ENCODE peak calls at places on chromosome 1, in four cellular contexts. One of them, this sample, is unnamed. For H3K4me1, the result is how much of the 10 kb centered on the place peaks cover.

GRCh38 chr1:36119451-36119850 is 5.6 kb downstream of the COL8A2 start:
- DNase-seq in HCT116: no peak
- DNase-seq in IMR-90: no peak
- DNase-seq in suprapubic skin: no peak
- DNase-seq in this sample: no peak

GRCh38 chr1:53913352-53914043 is 19.5 kb downstream of the DIO1 start:
- DNase-seq in HCT116: no peak
- DNase-seq in IMR-90: no peak
- DNase-seq in suprapubic skin: no peak
- DNase-seq in this sample: no peak

GRCh38 chr1:185562623-185563359 is 171.4 kb upstream of the HMCN1 start:
- DNase-seq in HCT116: no peak
- DNase-seq in IMR-90: no peak
- DNase-seq in suprapubic skin: no peak
- DNase-seq in this sample: no peak

GRCh38 chr1:5814046-5814619 is 178.1 kb downstream of the NPHP4 start:
- DNase-seq in HCT116: no peak
- DNase-seq in IMR-90: no peak
- DNase-seq in suprapubic skin: no peak
- DNase-seq in this sample: no peak

GRCh38 chr1:228987736-228988506 is 252.6 kb downstream of the RHOU start:
- DNase-seq in HCT116: no peak
- DNase-seq in IMR-90: no peak
- DNase-seq in suprapubic skin: no peak
- DNase-seq in this sample: no peak

GRCh38 chr1:84073266-84073665 is 70.8 kb upstream of the PRKACB start:
- DNase-seq in HCT116: no peak
- DNase-seq in IMR-90: peak
- DNase-seq in suprapubic skin: no peak
- DNase-seq in this sample: no peak

GRCh38 chr1:70768211-70768610 is 279.4 kb downstream of the PTGER3 start:
- DNase-seq in HCT116: no peak
- DNase-seq in IMR-90: no peak
- DNase-seq in suprapubic skin: no peak
- DNase-seq in this sample: no peak

GRCh38 chr1:206951318-206952105 is 5.2 kb upstream of the PIGR start:
- DNase-seq in HCT116: no peak
- DNase-seq in IMR-90: no peak
- DNase-seq in suprapubic skin: no peak
- DNase-seq in this sample: peak

GRCh38 chr1:57003398-57004139 is 37.8 kb upstream of the C8B start:
- DNase-seq in HCT116: no peak
- DNase-seq in IMR-90: no peak
- DNase-seq in suprapubic skin: no peak
- DNase-seq in this sample: no peak

GRCh38 chr1:112906155-112906698 is 49.8 kb downstream of the SLC16A1 start:
- DNase-seq in HCT116: no peak
- DNase-seq in IMR-90: no peak
- DNase-seq in suprapubic skin: no peak
- DNase-seq in this sample: no peak

GRCh38 chr1:63888984-63889383 is 115.2 kb downstream of the ROR1 start:
- DNase-seq in HCT116: no peak
- DNase-seq in IMR-90: peak
- DNase-seq in suprapubic skin: no peak
- DNase-seq in this sample: no peak

GRCh38 chr1:182143825-182144661 is 82.5 kb upstream of the ZNF648 start:
- DNase-seq in HCT116: no peak
- DNase-seq in IMR-90: peak
- DNase-seq in suprapubic skin: peak
- DNase-seq in this sample: peak

GRCh38 chr1:172745014-172745413 is 86.1 kb downstream of the FASLG start:
- DNase-seq in HCT116: peak
- DNase-seq in IMR-90: peak
- DNase-seq in suprapubic skin: no peak
- DNase-seq in this sample: peak

GRCh38 chr1:110089561-110090275 is 19.2 kb upstream of the ALX3 start:
- DNase-seq in HCT116: no peak
- DNase-seq in IMR-90: no peak
- DNase-seq in suprapubic skin: no peak
- DNase-seq in this sample: no peak

GRCh38 chr1:186165303-186165702 is 209.8 kb downstream of the TPR start:
- DNase-seq in HCT116: no peak
- DNase-seq in IMR-90: peak
- DNase-seq in suprapubic skin: no peak
- DNase-seq in this sample: no peak

GRCh38 chr1:215877452-215877951 is 310.4 kb downstream of the KCTD3 start:
- DNase-seq in HCT116: no peak
- DNase-seq in IMR-90: no peak
- DNase-seq in suprapubic skin: no peak
- DNase-seq in this sample: no peak

GRCh38 chr1:215875236-215875635 is 308.1 kb downstream of the KCTD3 start:
- DNase-seq in HCT116: no peak
- DNase-seq in IMR-90: no peak
- DNase-seq in suprapubic skin: no peak
- DNase-seq in this sample: no peak

GRCh38 chr1:215878128-215878527 is 311.0 kb downstream of the KCTD3 start:
- DNase-seq in HCT116: no peak
- DNase-seq in IMR-90: peak
- DNase-seq in suprapubic skin: no peak
- DNase-seq in this sample: no peak

GRCh38 chr1:215872658-215873057 is 305.6 kb downstream of the KCTD3 start:
- DNase-seq in HCT116: no peak
- DNase-seq in IMR-90: no peak
- DNase-seq in suprapubic skin: no peak
- DNase-seq in this sample: no peak

DNA sequence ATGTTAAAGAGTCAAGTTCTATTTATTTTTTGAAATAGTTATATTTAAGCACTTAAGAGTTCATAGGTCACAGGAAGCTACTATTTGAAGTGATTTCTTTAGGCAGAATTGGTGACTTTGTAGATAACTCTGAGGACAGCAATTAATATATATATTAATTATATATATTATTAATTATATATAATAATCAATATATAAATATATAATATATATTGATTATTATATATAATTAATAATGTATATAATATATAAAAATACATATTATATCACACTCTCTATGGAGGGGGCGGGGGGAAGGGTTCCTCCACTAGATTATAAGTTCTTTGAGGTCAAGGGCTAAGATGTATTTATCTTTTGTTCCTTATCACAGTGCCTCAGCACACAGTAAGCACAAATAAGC is 308.6 kb downstream of the KCTD3 start:
- DNase-seq in HCT116: no peak
- DNase-seq in IMR-90: no peak
- DNase-seq in suprapubic skin: no peak
- DNase-seq in this sample: no peak
- H3K27ac ChIP-seq in HCT116: no peak
- H3K27ac ChIP-seq in IMR-90: no peak
- H3K27ac ChIP-seq in suprapubic skin: no peak
- H3K27ac ChIP-seq in this sample: no peak

GRCh38 chr1:39115271-39116110 is 89.0 kb upstream of the MACF1 start:
- DNase-seq in HCT116: no peak
- DNase-seq in IMR-90: peak
- DNase-seq in suprapubic skin: no peak
- DNase-seq in this sample: no peak
- H3K4me1 ChIP-seq in HCT116: half or more
- H3K4me1 ChIP-seq in IMR-90: under half
- H3K4me1 ChIP-seq in suprapubic skin: half or more
- H3K4me1 ChIP-seq in this sample: half or more

DNA sequence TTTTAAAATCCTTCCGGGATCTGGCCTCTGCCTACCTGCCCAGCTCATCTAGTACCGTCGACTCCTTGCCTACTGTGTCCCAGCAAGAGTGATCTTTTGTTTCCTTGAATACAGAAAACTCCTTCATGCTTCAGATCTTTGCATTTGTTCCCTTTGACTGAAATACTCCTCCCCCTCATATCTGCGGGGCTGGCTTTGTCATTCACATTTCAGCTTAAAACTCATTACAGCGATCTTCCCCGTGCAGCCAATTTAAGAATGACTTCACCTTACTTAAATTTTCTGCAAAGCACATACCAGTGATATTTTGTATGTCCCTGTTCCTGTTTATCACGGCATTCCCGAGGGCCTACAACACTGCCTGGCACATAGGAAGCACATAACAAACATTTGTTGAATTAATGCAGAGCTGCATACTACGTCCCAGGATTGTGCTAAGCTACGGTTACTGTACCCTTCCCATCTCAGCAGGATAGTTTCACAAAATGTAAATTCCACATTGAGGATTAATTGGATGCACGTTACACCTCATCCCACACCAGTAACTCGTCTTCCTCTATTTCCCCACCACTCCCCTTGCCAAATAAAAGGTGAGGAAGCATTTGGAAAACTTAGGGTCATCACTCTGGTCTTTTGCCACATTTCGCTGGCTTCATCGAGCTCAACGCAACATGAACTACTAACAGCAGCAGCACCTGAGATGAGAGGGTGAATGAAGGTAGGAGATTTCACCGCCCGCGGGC is 799 bp upstream of the DESI2 start:
- DNase-seq in HCT116: peak
- DNase-seq in IMR-90: peak
- DNase-seq in suprapubic skin: no peak
- DNase-seq in this sample: no peak
- TF ChIP-seq POLR2A in HCT116: no peak
- TF ChIP-seq POLR2A in IMR-90: no peak
- TF ChIP-seq POLR2A in suprapubic skin: no peak
- TF ChIP-seq POLR2A in this sample: no peak

GRCh38 chr1:42433324-42433860 is 22.4 kb downstream of the ZMYND12 start:
- DNase-seq in HCT116: no peak
- DNase-seq in IMR-90: no peak
- DNase-seq in suprapubic skin: no peak
- DNase-seq in this sample: no peak

GRCh38 chr1:42430286-42430685 is 25.5 kb downstream of the ZMYND12 start:
- DNase-seq in HCT116: no peak
- DNase-seq in IMR-90: no peak
- DNase-seq in suprapubic skin: no peak
- DNase-seq in this sample: no peak

GRCh38 chr1:42430751-42431150 is 25.1 kb downstream of the ZMYND12 start:
- DNase-seq in HCT116: no peak
- DNase-seq in IMR-90: no peak
- DNase-seq in suprapubic skin: no peak
- DNase-seq in this sample: no peak

GRCh38 chr1:42432714-42433113 is 23.1 kb downstream of the ZMYND12 start:
- DNase-seq in HCT116: no peak
- DNase-seq in IMR-90: no peak
- DNase-seq in suprapubic skin: no peak
- DNase-seq in this sample: no peak

GRCh38 chr1:42431514-42431913 is 24.3 kb downstream of the ZMYND12 start:
- DNase-seq in HCT116: no peak
- DNase-seq in IMR-90: no peak
- DNase-seq in suprapubic skin: no peak
- DNase-seq in this sample: peak
- H3K27ac ChIP-seq in HCT116: no peak
- H3K27ac ChIP-seq in IMR-90: no peak
- H3K27ac ChIP-seq in suprapubic skin: no peak
- H3K27ac ChIP-seq in this sample: peak

GRCh38 chr1:66356605-66357004 is 177.3 kb upstream of the SGIP1 start:
- DNase-seq in HCT116: no peak
- DNase-seq in IMR-90: no peak
- DNase-seq in suprapubic skin: no peak
- DNase-seq in this sample: no peak

GRCh38 chr1:66360285-66360724 is 173.6 kb upstream of the SGIP1 start:
- DNase-seq in HCT116: no peak
- DNase-seq in IMR-90: no peak
- DNase-seq in suprapubic skin: no peak
- DNase-seq in this sample: no peak

GRCh38 chr1:66355756-66356155 is 178.2 kb upstream of the SGIP1 start:
- DNase-seq in HCT116: no peak
- DNase-seq in IMR-90: no peak
- DNase-seq in suprapubic skin: no peak
- DNase-seq in this sample: no peak

GRCh38 chr1:66359815-66360214 is 174.1 kb upstream of the SGIP1 start:
- DNase-seq in HCT116: no peak
- DNase-seq in IMR-90: no peak
- DNase-seq in suprapubic skin: no peak
- DNase-seq in this sample: no peak

GRCh38 chr1:66357478-66358197 is 176.3 kb upstream of the SGIP1 start:
- DNase-seq in HCT116: no peak
- DNase-seq in IMR-90: no peak
- DNase-seq in suprapubic skin: no peak
- DNase-seq in this sample: no peak
- H3K4me1 ChIP-seq in HCT116: half or more
- H3K4me1 ChIP-seq in IMR-90: under half
- H3K4me1 ChIP-seq in suprapubic skin: under half
- H3K4me1 ChIP-seq in this sample: under half

DNA sequence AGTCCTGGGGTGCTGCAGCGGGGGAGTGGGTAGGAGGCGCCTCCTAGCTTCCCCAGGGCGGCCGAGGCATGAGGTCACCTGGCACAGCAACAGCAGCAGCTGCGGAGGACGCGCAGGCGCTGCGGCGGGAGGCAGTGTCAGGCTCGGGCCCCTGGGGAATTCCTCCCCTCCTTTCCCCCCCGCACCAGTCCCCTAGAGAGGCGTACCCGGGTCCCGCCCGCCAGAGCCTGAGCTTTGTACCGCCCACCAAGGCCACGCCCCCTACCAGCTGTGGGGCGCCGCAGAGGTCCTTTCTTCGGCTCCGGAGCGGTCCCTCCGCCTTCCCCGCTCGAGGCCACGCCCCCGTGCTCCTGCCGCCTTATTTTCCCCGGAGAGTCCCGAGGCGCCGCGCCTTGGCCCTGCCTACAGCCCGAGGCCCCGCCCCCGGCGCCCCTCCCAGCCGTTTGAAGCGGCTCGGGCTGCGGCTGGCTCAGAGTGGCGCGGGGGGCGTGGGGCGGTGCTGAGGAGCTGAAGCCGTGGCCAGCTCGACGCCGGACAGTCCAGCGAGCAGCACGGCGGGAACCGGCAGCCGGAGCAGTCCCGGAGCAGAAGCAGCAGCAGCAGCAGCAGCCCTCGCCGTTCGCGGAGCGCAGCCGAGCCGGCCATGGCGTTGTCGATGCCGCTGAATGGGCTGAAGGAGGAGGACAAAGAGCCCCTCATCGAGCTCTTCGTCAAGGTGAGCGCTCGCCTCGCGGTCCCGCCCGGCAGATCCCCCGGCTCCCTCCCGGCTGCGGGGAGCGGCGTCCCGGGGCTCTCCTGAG is at the start of gene CLIC4:
- DNase-seq in HCT116: peak
- DNase-seq in IMR-90: peak
- DNase-seq in suprapubic skin: peak
- DNase-seq in this sample: peak
- TF ChIP-seq POLR2A in HCT116: peak
- TF ChIP-seq POLR2A in IMR-90: peak
- TF ChIP-seq POLR2A in suprapubic skin: peak
- TF ChIP-seq POLR2A in this sample: peak